ENCODE peak calls at places on chromosome 1, in seven cellular contexts. One of them, this sample, is unnamed.

GRCh38 chr1:244817415-244817894 is 18.0 kb upstream of the COX20 start:
- DNase-seq in endothelial cell: no peak
- DNase-seq in stimulated activated CD8-positive, alpha-beta memory T cell treated with anti-CD3 and anti-CD28 coated beads, Interleukin-4, amount 100 ng/mL, for 24 hours: no peak
- DNase-seq in GM19239: no peak
- DNase-seq in uterus: no peak
- DNase-seq in AG08395: no peak
- DNase-seq in NAMALWA: no peak
- DNase-seq in this sample: no peak

GRCh38 chr1:24925082-24925779 is 4.8 kb downstream of the RUNX3 start:
- DNase-seq in GM19239: no peak
- DNase-seq in stimulated activated CD8-positive, alpha-beta memory T cell treated with anti-CD3 and anti-CD28 coated beads, Interleukin-4, amount 100 ng/mL, for 24 hours: peak; percentile 79
- DNase-seq in endothelial cell: no peak
- DNase-seq in AG08395: no peak
- DNase-seq in uterus: no peak
- DNase-seq in NAMALWA: no peak
- DNase-seq in this sample: no peak

GRCh38 chr1:203742446-203742845 is 22.5 kb upstream of the LAX1 start:
- DNase-seq in AG08395: no peak
- DNase-seq in NAMALWA: no peak
- DNase-seq in uterus: no peak
- DNase-seq in stimulated activated CD8-positive, alpha-beta memory T cell treated with anti-CD3 and anti-CD28 coated beads, Interleukin-4, amount 100 ng/mL, for 24 hours: no peak
- DNase-seq in GM19239: no peak
- DNase-seq in endothelial cell: no peak
- DNase-seq in this sample: no peak

GRCh38 chr1:200808846-200809245 is 63.9 kb upstream of the GPR25 start:
- DNase-seq in NAMALWA: no peak
- DNase-seq in AG08395: no peak
- DNase-seq in endothelial cell: no peak
- DNase-seq in uterus: no peak
- DNase-seq in stimulated activated CD8-positive, alpha-beta memory T cell treated with anti-CD3 and anti-CD28 coated beads, Interleukin-4, amount 100 ng/mL, for 24 hours: no peak
- DNase-seq in GM19239: no peak
- DNase-seq in this sample: no peak

GRCh38 chr1:26237230-26237966 is 3.4 kb downstream of the CEP85 start:
- DNase-seq in uterus: no peak
- DNase-seq in GM19239: no peak
- DNase-seq in NAMALWA: no peak
- DNase-seq in endothelial cell: no peak
- DNase-seq in AG08395: no peak
- DNase-seq in stimulated activated CD8-positive, alpha-beta memory T cell treated with anti-CD3 and anti-CD28 coated beads, Interleukin-4, amount 100 ng/mL, for 24 hours: no peak
- DNase-seq in this sample: no peak

GRCh38 chr1:100750002-100750885 is 30.7 kb downstream of the VCAM1 start:
- DNase-seq in NAMALWA: no peak
- DNase-seq in endothelial cell: no peak
- DNase-seq in AG08395: no peak
- DNase-seq in GM19239: no peak
- DNase-seq in uterus: no peak
- DNase-seq in stimulated activated CD8-positive, alpha-beta memory T cell treated with anti-CD3 and anti-CD28 coated beads, Interleukin-4, amount 100 ng/mL, for 24 hours: no peak
- DNase-seq in this sample: no peak

GRCh38 chr1:235075121-235075954 is 53.3 kb downstream of the TOMM20 start:
- DNase-seq in NAMALWA: peak; percentile 43
- DNase-seq in GM19239: no peak
- DNase-seq in uterus: peak; percentile 82
- DNase-seq in endothelial cell: no peak
- DNase-seq in AG08395: peak; percentile 71
- DNase-seq in stimulated activated CD8-positive, alpha-beta memory T cell treated with anti-CD3 and anti-CD28 coated beads, Interleukin-4, amount 100 ng/mL, for 24 hours: peak; percentile 63
- DNase-seq in this sample: peak; percentile 42

GRCh38 chr1:155706101-155706619 is 17.3 kb downstream of the DAP3 start:
- DNase-seq in stimulated activated CD8-positive, alpha-beta memory T cell treated with anti-CD3 and anti-CD28 coated beads, Interleukin-4, amount 100 ng/mL, for 24 hours: no peak
- DNase-seq in AG08395: peak; percentile 3
- DNase-seq in NAMALWA: no peak
- DNase-seq in GM19239: no peak
- DNase-seq in uterus: no peak
- DNase-seq in endothelial cell: no peak
- DNase-seq in this sample: no peak

GRCh38 chr1:35398739-35399138 is 130.2 kb downstream of the ZMYM4 start:
- DNase-seq in NAMALWA: no peak
- DNase-seq in endothelial cell: no peak
- DNase-seq in GM19239: no peak
- DNase-seq in AG08395: no peak
- DNase-seq in uterus: no peak
- DNase-seq in stimulated activated CD8-positive, alpha-beta memory T cell treated with anti-CD3 and anti-CD28 coated beads, Interleukin-4, amount 100 ng/mL, for 24 hours: no peak
- DNase-seq in this sample: no peak

GRCh38 chr1:26932536-26932935 is 11.0 kb downstream of the NUDC start:
- DNase-seq in stimulated activated CD8-positive, alpha-beta memory T cell treated with anti-CD3 and anti-CD28 coated beads, Interleukin-4, amount 100 ng/mL, for 24 hours: no peak
- DNase-seq in AG08395: no peak
- DNase-seq in uterus: no peak
- DNase-seq in NAMALWA: peak; percentile 50
- DNase-seq in GM19239: no peak
- DNase-seq in endothelial cell: no peak
- DNase-seq in this sample: no peak

GRCh38 chr1:168601051-168601450 is 24.6 kb downstream of the XCL1 start:
- DNase-seq in uterus: no peak
- DNase-seq in GM19239: no peak
- DNase-seq in AG08395: no peak
- DNase-seq in endothelial cell: no peak
- DNase-seq in NAMALWA: no peak
- DNase-seq in stimulated activated CD8-positive, alpha-beta memory T cell treated with anti-CD3 and anti-CD28 coated beads, Interleukin-4, amount 100 ng/mL, for 24 hours: no peak
- DNase-seq in this sample: no peak

GRCh38 chr1:20551945-20552727 is at the start of gene FAM43B:
- DNase-seq in endothelial cell: peak; percentile 73
- DNase-seq in uterus: peak; percentile 40
- DNase-seq in NAMALWA: no peak
- DNase-seq in stimulated activated CD8-positive, alpha-beta memory T cell treated with anti-CD3 and anti-CD28 coated beads, Interleukin-4, amount 100 ng/mL, for 24 hours: no peak
- DNase-seq in GM19239: no peak
- DNase-seq in AG08395: peak; percentile 50
- DNase-seq in this sample: no peak

GRCh38 chr1:231517076-231517475 is 11.4 kb upstream of the TSNAX start:
- DNase-seq in endothelial cell: no peak
- DNase-seq in uterus: no peak
- DNase-seq in stimulated activated CD8-positive, alpha-beta memory T cell treated with anti-CD3 and anti-CD28 coated beads, Interleukin-4, amount 100 ng/mL, for 24 hours: no peak
- DNase-seq in NAMALWA: no peak
- DNase-seq in GM19239: no peak
- DNase-seq in AG08395: no peak
- DNase-seq in this sample: no peak

GRCh38 chr1:171814692-171815091 is 26.6 kb upstream of the DNM3 start:
- DNase-seq in AG08395: peak; percentile 78
- DNase-seq in uterus: no peak
- DNase-seq in endothelial cell: no peak
- DNase-seq in NAMALWA: no peak
- DNase-seq in GM19239: no peak
- DNase-seq in stimulated activated CD8-positive, alpha-beta memory T cell treated with anti-CD3 and anti-CD28 coated beads, Interleukin-4, amount 100 ng/mL, for 24 hours: no peak
- DNase-seq in this sample: no peak

GRCh38 chr1:14326857-14327256 is 271.6 kb upstream of the KAZN start:
- DNase-seq in uterus: no peak
- DNase-seq in endothelial cell: no peak
- DNase-seq in GM19239: no peak
- DNase-seq in stimulated activated CD8-positive, alpha-beta memory T cell treated with anti-CD3 and anti-CD28 coated beads, Interleukin-4, amount 100 ng/mL, for 24 hours: no peak
- DNase-seq in NAMALWA: no peak
- DNase-seq in AG08395: no peak
- DNase-seq in this sample: no peak